ENCODE peak calls at places on chromosomes 2 and 18, in seven cellular contexts. T is iris pigment epithelial cell; E is Calu3; P is activated T-helper 1 cell treated with anti-CD3 and anti-CD28 coated beads, Interleukin-2, amount 50 U/mL, for 16 hours; Y is psoas muscle; W is hepatocyte; N is ELR. B is an unnamed sample.

GRCh38 chr2:81481242-81481993 is 1176.9 kb upstream of the LRRTM1 start:
- DNase-seq in T (no peak), E (no peak), P (no peak), Y (no peak), W (no peak), N (no peak), B (no peak)

GRCh38 chr2:192196451-192197194 is 1.9 kb upstream of the TMEFF2 start:
- DNase-seq in T (no peak), E (no peak), P (no peak), Y (no peak), W (no peak), N (peak), B (peak)

GRCh38 chr2:149885468-149885867 is 297.9 kb upstream of the MMADHC start:
- DNase-seq in T (peak), E (no peak), P (no peak), Y (no peak), W (no peak), N (peak), B (no peak)

GRCh38 chr2:8036366-8036765 is 645.5 kb upstream of the ID2 start:
- DNase-seq in T (no peak), E (no peak), P (no peak), Y (no peak), W (no peak), N (no peak), B (no peak)

GRCh38 chr2:160005908-160006307 is 56.5 kb downstream of the PLA2R1 start:
- DNase-seq in T (no peak), E (no peak), P (no peak), Y (no peak), W (no peak), N (no peak), B (no peak)

GRCh38 chr18:3059272-3059671 is 46.3 kb upstream of the LPIN2 start:
- DNase-seq in T (no peak), E (no peak), P (no peak), Y (no peak), W (no peak), N (no peak), B (no peak)

GRCh38 chr2:58271826-58272225 is 30.7 kb upstream of the FANCL start:
- DNase-seq in T (no peak), E (no peak), P (no peak), Y (no peak), W (no peak), N (no peak), B (no peak)

GRCh38 chr2:236629961-236630872 is 60.6 kb downstream of the ACKR3 start:
- DNase-seq in T (no peak), E (no peak), P (no peak), Y (no peak), W (no peak), N (no peak), B (no peak)

GRCh38 chr18:2442726-2443275 is 128.5 kb downstream of the METTL4 start:
- DNase-seq in T (peak), E (peak), P (no peak), Y (no peak), W (peak), N (peak), B (peak)

GRCh38 chr2:146527166-146527565 is 1317.7 kb upstream of the ACVR2A start:
- DNase-seq in T (peak), E (no peak), P (no peak), Y (no peak), W (no peak), N (peak), B (peak)

GRCh38 chr2:112846056-112846455 is 9.5 kb upstream of the IL1B start:
- DNase-seq in T (no peak), E (no peak), P (no peak), Y (no peak), W (no peak), N (no peak), B (no peak)

GRCh38 chr2:130966149-130967019 is 126.9 kb downstream of the FAM168B start:
- DNase-seq in T (no peak), E (no peak), P (no peak), Y (no peak), W (no peak), N (no peak), B (no peak)

GRCh38 chr2:204479557-204479956 is 65.7 kb upstream of the PARD3B start:
- DNase-seq in T (peak), E (peak), P (no peak), Y (no peak), W (no peak), N (peak), B (peak)

GRCh38 chr2:48795065-48795464 is 39.5 kb upstream of the LHCGR start:
- DNase-seq in T (peak), E (no peak), P (no peak), Y (no peak), W (no peak), N (no peak), B (no peak)

GRCh38 chr18:40066368-40066767 is 1888.7 kb upstream of the PIK3C3 start:
- DNase-seq in T (peak), E (no peak), P (no peak), Y (no peak), W (no peak), N (no peak), B (no peak)

GRCh38 chr2:38835015-38835601 is 40.6 kb downstream of the DHX57 start:
- DNase-seq in T (peak), E (peak), P (no peak), Y (no peak), W (peak), N (peak), B (peak)

GRCh38 chr2:235614900-235615712 is 121.3 kb downstream of the AGAP1 start:
- DNase-seq in T (peak), E (no peak), P (no peak), Y (peak), W (no peak), N (peak), B (peak)

GRCh38 chr2:184945306-184945705 is 347.0 kb downstream of the ZNF804A start:
- DNase-seq in T (no peak), E (no peak), P (no peak), Y (no peak), W (no peak), N (no peak), B (peak)

GRCh38 chr2:122999258-122999657 is 1025.8 kb upstream of the CNTNAP5 start:
- DNase-seq in T (no peak), E (no peak), P (no peak), Y (no peak), W (no peak), N (no peak), B (no peak)

GRCh38 chr18:40041951-40042350 is 1913.1 kb upstream of the PIK3C3 start:
- DNase-seq in T (no peak), E (no peak), P (no peak), Y (no peak), W (no peak), N (no peak), B (no peak)

GRCh38 chr2:119242276-119243119 is 18.9 kb downstream of the STEAP3 start:
- DNase-seq in T (no peak), E (no peak), P (no peak), Y (no peak), W (no peak), N (no peak), B (no peak)

GRCh38 chr2:118300807-118301206 is 212.5 kb downstream of the INSIG2 start:
- DNase-seq in T (no peak), E (no peak), P (no peak), Y (no peak), W (no peak), N (no peak), B (no peak)

GRCh38 chr2:69026638-69027037 is 13.7 kb downstream of the ANTXR1 start:
- DNase-seq in T (no peak), E (no peak), P (no peak), Y (no peak), W (no peak), N (no peak), B (no peak)

GRCh38 chr18:36064027-36064808 is 3.1 kb downstream of the RPRD1A start:
- DNase-seq in T (no peak), E (no peak), P (no peak), Y (no peak), W (no peak), N (no peak), B (no peak)

GRCh38 chr2:217912030-217913024 is 90.5 kb downstream of the TNS1 start:
- DNase-seq in T (no peak), E (no peak), P (no peak), Y (no peak), W (no peak), N (no peak), B (no peak)

GRCh38 chr18:23689031-23689615 is at the start of gene LAMA3:
- DNase-seq in T (peak), E (peak), P (no peak), Y (peak), W (peak), N (peak), B (peak)

GRCh38 chr2:113178891-113179290 is 5.1 kb downstream of the PSD4 start:
- DNase-seq in T (no peak), E (no peak), P (no peak), Y (no peak), W (no peak), N (peak), B (no peak)

GRCh38 chr18:3852321-3852720 is 402.3 kb downstream of the TGIF1 start:
- DNase-seq in T (no peak), E (no peak), P (no peak), Y (no peak), W (no peak), N (peak), B (no peak)

GRCh38 chr2:48189552-48190228 is 283.4 kb upstream of the FBXO11 start:
- DNase-seq in T (no peak), E (no peak), P (no peak), Y (no peak), W (no peak), N (no peak), B (no peak)

GRCh38 chr2:45444991-45445390 is 166.1 kb downstream of the SRBD1 start:
- DNase-seq in T (no peak), E (no peak), P (no peak), Y (no peak), W (no peak), N (no peak), B (no peak)